ENCODE peak calls at places on chromosomes 16 and 17, in five cellular contexts. P, I, A, E and Y are unnamed samples.

GRCh38 chr16:89785523-89786155 is 30.8 kb downstream of the FANCA start:
- DNase-seq in P (no peak), I (no peak), A (no peak), E (no peak), Y (no peak)

GRCh38 chr17:79612468-79613194 is 1.8 kb upstream of the RBFOX3 start:
- DNase-seq in P (peak), I (peak), A (peak), E (no peak), Y (peak)

GRCh38 chr16:72989203-72989991 is 58.5 kb downstream of the ZFHX3 start:
- DNase-seq in P (peak), I (no peak), A (no peak), E (peak), Y (no peak)

GRCh38 chr17:12492450-12492849 is 173.2 kb upstream of the MYOCD start:
- DNase-seq in P (peak), I (no peak), A (no peak), E (no peak), Y (no peak)

GRCh38 chr16:68823401-68823800 is 19.9 kb upstream of the TANGO6 start:
- DNase-seq in P (peak), I (no peak), A (no peak), E (no peak), Y (no peak)

GRCh38 chr17:44170499-44171201 is at the start of gene ASB16:
- DNase-seq in P (peak), I (no peak), A (no peak), E (no peak), Y (no peak)

GRCh38 chr17:22337467-22337866 is 645.1 kb downstream of the KCNJ18 start:
- DNase-seq in P (no peak), I (no peak), A (no peak), E (no peak), Y (no peak)

GRCh38 chr16:626787-627457 is 3.9 kb upstream of the WFIKKN1 start:
- DNase-seq in P (peak), I (peak), A (peak), E (peak), Y (no peak)

GRCh38 chr16:81583893-81584705 is 139.5 kb downstream of the CMIP start:
- DNase-seq in P (peak), I (no peak), A (peak), E (peak), Y (no peak)

GRCh38 chr16:87608400-87608985 is 6.2 kb downstream of the JPH3 start:
- DNase-seq in P (peak), I (no peak), A (no peak), E (no peak), Y (no peak)

GRCh38 chr17:31877911-31878702 is 19.1 kb upstream of the COPRS start:
- DNase-seq in P (peak), I (no peak), A (no peak), E (no peak), Y (no peak)

GRCh38 chr17:18344021-18344420 is 19.3 kb downstream of the SHMT1 start:
- DNase-seq in P (no peak), I (no peak), A (no peak), E (no peak), Y (no peak)

GRCh38 chr17:47615766-47616424 is 33.8 kb upstream of the KPNB1 start:
- DNase-seq in P (peak), I (no peak), A (peak), E (no peak), Y (no peak)

GRCh38 chr16:56382901-56383355 is 42.4 kb downstream of the AMFR start:
- DNase-seq in P (peak), I (no peak), A (peak), E (no peak), Y (no peak)

GRCh38 chr17:57986841-57987581 is 1.0 kb downstream of the VEZF1 start:
- DNase-seq in P (peak), I (peak), A (peak), E (peak), Y (no peak)

GRCh38 chr17:6098466-6099180 is 28.4 kb downstream of the WSCD1 start:
- DNase-seq in P (no peak), I (no peak), A (no peak), E (peak), Y (no peak)

GRCh38 chr16:18039931-18040330 is 296.6 kb downstream of the NPIPA8 start:
- DNase-seq in P (no peak), I (no peak), A (no peak), E (no peak), Y (no peak)

GRCh38 chr17:49691086-49691676 is 13.3 kb upstream of the SPOP start:
- DNase-seq in P (no peak), I (no peak), A (no peak), E (peak), Y (no peak)

GRCh38 chr16:50808929-50809538 is 67.1 kb downstream of the CYLD start:
- DNase-seq in P (no peak), I (no peak), A (no peak), E (no peak), Y (no peak)

GRCh38 chr16:67415872-67416793 is at the start of gene ZDHHC1:
- DNase-seq in P (peak), I (peak), A (peak), E (no peak), Y (peak)

GRCh38 chr17:44610871-44611270 is 45.4 kb upstream of the MEIOC start:
- DNase-seq in P (no peak), I (no peak), A (no peak), E (no peak), Y (no peak)

GRCh38 chr16:85331685-85332084 is 219.4 kb upstream of the CIBAR2 start:
- DNase-seq in P (no peak), I (no peak), A (no peak), E (no peak), Y (no peak)

GRCh38 chr17:28335959-28336871 is 654 bp downstream of the TNFAIP1 start:
- DNase-seq in P (peak), I (no peak), A (peak), E (peak), Y (no peak)

GRCh38 chr16:59611556-59611955 is 877.4 kb upstream of the GOT2 start:
- DNase-seq in P (peak), I (no peak), A (no peak), E (no peak), Y (no peak)

GRCh38 chr17:35713069-35713728 is 18.2 kb upstream of the RASL10B start:
- DNase-seq in P (peak), I (no peak), A (no peak), E (no peak), Y (no peak)

GRCh38 chr17:17361543-17362511 is 58.7 kb downstream of the NT5M start:
- DNase-seq in P (no peak), I (no peak), A (no peak), E (peak), Y (no peak)

GRCh38 chr16:88688013-88688778 is 1.9 kb upstream of the SNAI3 start:
- DNase-seq in P (no peak), I (peak), A (no peak), E (peak), Y (no peak)
- TF ChIP-seq POLR2A in P (no peak), I (no peak), A (no peak), E (no peak), Y (no peak)

GRCh38 chr17:76725580-76726230 is 701 bp downstream of the JMJD6 start:
- DNase-seq in P (peak), I (peak), A (peak), E (peak), Y (peak)
- TF ChIP-seq POLR2A in P (no peak), I (no peak), A (no peak), E (no peak), Y (no peak)

GRCh38 chr16:23008041-23008440 is 141.2 kb downstream of the USP31 start:
- DNase-seq in P (no peak), I (no peak), A (no peak), E (peak), Y (no peak)
- TF ChIP-seq POLR2A in P (no peak), I (no peak), A (no peak), E (no peak), Y (no peak)

GRCh38 chr17:82297280-82297803 is 20.1 kb downstream of the CD7 start:
- DNase-seq in P (no peak), I (peak), A (peak), E (peak), Y (no peak)

GRCh38 chr17:82296511-82297279 is 20.7 kb downstream of the CD7 start:
- DNase-seq in P (no peak), I (no peak), A (no peak), E (no peak), Y (no peak)

GRCh38 chr17:82298538-82299421 is 18.6 kb downstream of the CD7 start:
- DNase-seq in P (no peak), I (peak), A (no peak), E (no peak), Y (no peak)

GRCh38 chr17:82299452-82299851 is 18.0 kb downstream of the CD7 start:
- DNase-seq in P (no peak), I (no peak), A (no peak), E (no peak), Y (no peak)

DNA sequence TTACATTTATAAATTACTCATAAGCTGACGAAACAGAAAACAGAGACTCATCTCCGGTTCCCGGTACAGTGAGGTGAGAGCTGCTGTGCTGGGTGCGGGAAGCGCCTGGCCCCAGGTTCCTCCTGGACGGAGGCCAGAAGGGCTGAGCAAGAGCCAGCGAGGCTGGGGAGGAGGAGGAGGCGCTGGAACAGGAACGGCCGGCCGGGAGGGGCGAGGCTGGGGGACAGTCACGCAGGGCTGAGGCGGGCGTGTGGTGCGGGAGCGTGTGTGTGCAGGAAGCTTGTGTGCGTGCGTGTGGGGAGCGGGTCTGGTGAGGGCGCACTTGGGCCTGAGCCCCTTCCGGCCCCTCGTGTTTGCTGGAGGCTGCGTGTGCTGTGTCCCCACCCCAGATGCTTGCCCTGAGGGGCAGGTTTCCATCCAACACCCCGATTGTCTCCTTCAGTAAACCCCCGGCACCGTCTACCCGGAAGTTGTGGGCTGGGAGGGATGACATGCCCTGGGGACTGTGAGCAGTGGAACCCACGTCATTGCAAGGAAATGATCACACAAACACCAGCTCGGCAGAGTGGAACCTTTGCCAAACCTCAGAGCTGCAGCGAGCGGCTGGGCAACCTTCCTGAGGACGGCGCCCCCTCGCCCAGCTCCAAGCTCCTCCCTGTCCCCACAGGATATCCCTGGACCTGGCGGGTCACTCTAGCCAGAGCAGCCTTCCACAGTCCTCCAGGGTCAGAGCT is 19.4 kb downstream of the CD7 start:
- DNase-seq in P (peak), I (peak), A (peak), E (peak), Y (peak)
- TF ChIP-seq POLR2A in P (peak), I (peak), A (peak), E (no peak), Y (peak)

GRCh38 chr17:65933290-65933689 is 258.6 kb downstream of the CEP112 start:
- DNase-seq in P (no peak), I (no peak), A (no peak), E (no peak), Y (no peak)
- TF ChIP-seq POLR2A in P (no peak), I (no peak), A (no peak), E (no peak), Y (no peak)

GRCh38 chr17:81535480-81536298 is 7.5 kb downstream of the FSCN2 start:
- DNase-seq in P (no peak), I (no peak), A (no peak), E (no peak), Y (no peak)

GRCh38 chr17:81536299-81537290 is 8.4 kb downstream of the FSCN2 start:
- DNase-seq in P (peak), I (peak), A (no peak), E (no peak), Y (no peak)

GRCh38 chr17:81537856-81538555 is 9.8 kb downstream of the FSCN2 start:
- DNase-seq in P (no peak), I (peak), A (no peak), E (no peak), Y (no peak)

GRCh38 chr17:81538651-81539570 is 10.7 kb downstream of the FSCN2 start:
- DNase-seq in P (no peak), I (peak), A (no peak), E (no peak), Y (no peak)

GRCh38 chr17:81537343-81537855 is 9.2 kb downstream of the FSCN2 start:
- DNase-seq in P (no peak), I (peak), A (peak), E (no peak), Y (peak)
- TF ChIP-seq POLR2A in P (no peak), I (no peak), A (no peak), E (no peak), Y (peak)

GRCh38 chr16:22934786-22935185 is 120.8 kb downstream of the HS3ST2 start:
- DNase-seq in P (no peak), I (no peak), A (no peak), E (no peak), Y (no peak)

GRCh38 chr16:22933173-22933572 is 119.2 kb downstream of the HS3ST2 start:
- DNase-seq in P (no peak), I (no peak), A (no peak), E (no peak), Y (no peak)

GRCh38 chr16:22941970-22942501 is 128.1 kb downstream of the HS3ST2 start:
- DNase-seq in P (no peak), I (no peak), A (no peak), E (no peak), Y (no peak)

GRCh38 chr16:22938647-22939046 is 124.7 kb downstream of the HS3ST2 start:
- DNase-seq in P (no peak), I (no peak), A (no peak), E (no peak), Y (no peak)

GRCh38 chr16:22937169-22937568 is 123.2 kb downstream of the HS3ST2 start:
- DNase-seq in P (no peak), I (no peak), A (no peak), E (no peak), Y (no peak)
- TF ChIP-seq POLR2A in P (no peak), I (no peak), A (no peak), E (no peak), Y (no peak)